ENCODE peak calls at places on chromosomes 11 and 22, in nine cellular contexts. One of them, this sample, is unnamed.

GRCh38 chr11:27514558-27514957 is 8.0 kb upstream of the LIN7C start:
- DNase-seq in dorsolateral prefrontal cortex: no peak
- DNase-seq in tibial artery: no peak
- DNase-seq in iris pigment epithelial cell: no peak
- DNase-seq in ACHN: no peak
- DNase-seq in choroid plexus epithelial cell: no peak
- DNase-seq in Caki2: no peak
- DNase-seq in SW480: no peak
- DNase-seq in ascending aorta: peak; percentile 82
- DNase-seq in this sample: no peak

GRCh38 chr22:38051900-38052862 is 5.0 kb upstream of the PICK1 start:
- DNase-seq in Caki2: peak; percentile 67
- DNase-seq in choroid plexus epithelial cell: peak; percentile 79
- DNase-seq in tibial artery: peak; percentile 83
- DNase-seq in SW480: peak; percentile 82
- DNase-seq in dorsolateral prefrontal cortex: peak; percentile 86
- DNase-seq in ascending aorta: peak; percentile 90
- DNase-seq in ACHN: peak; percentile 70
- DNase-seq in iris pigment epithelial cell: peak; percentile 61
- DNase-seq in this sample: peak; percentile 47

GRCh38 chr22:19554834-19555404 is 30.7 kb upstream of the CLDN5 start:
- DNase-seq in dorsolateral prefrontal cortex: no peak
- DNase-seq in ascending aorta: no peak
- DNase-seq in SW480: peak; percentile 35
- DNase-seq in ACHN: peak; percentile 32
- DNase-seq in Caki2: peak; percentile 72
- DNase-seq in choroid plexus epithelial cell: peak; percentile 55
- DNase-seq in iris pigment epithelial cell: peak; percentile 49
- DNase-seq in tibial artery: no peak
- DNase-seq in this sample: peak; percentile 16

GRCh38 chr11:44005076-44005800 is 42.5 kb upstream of the ACCSL start:
- DNase-seq in tibial artery: peak; percentile 62
- DNase-seq in iris pigment epithelial cell: no peak
- DNase-seq in SW480: no peak
- DNase-seq in Caki2: no peak
- DNase-seq in dorsolateral prefrontal cortex: no peak
- DNase-seq in choroid plexus epithelial cell: no peak
- DNase-seq in ascending aorta: peak; percentile 63
- DNase-seq in ACHN: no peak
- DNase-seq in this sample: no peak

GRCh38 chr11:69499216-69499945 is 17.9 kb downstream of the LINC01488 start:
- DNase-seq in Caki2: no peak
- DNase-seq in ACHN: no peak
- DNase-seq in SW480: peak; percentile 60
- DNase-seq in choroid plexus epithelial cell: peak; percentile 7
- DNase-seq in iris pigment epithelial cell: no peak
- DNase-seq in dorsolateral prefrontal cortex: no peak
- DNase-seq in tibial artery: no peak
- DNase-seq in ascending aorta: no peak
- DNase-seq in this sample: no peak

GRCh38 chr11:116869610-116870009 is 32.2 kb upstream of the APOA1 start:
- DNase-seq in ascending aorta: no peak
- DNase-seq in choroid plexus epithelial cell: no peak
- DNase-seq in dorsolateral prefrontal cortex: no peak
- DNase-seq in tibial artery: no peak
- DNase-seq in iris pigment epithelial cell: no peak
- DNase-seq in Caki2: no peak
- DNase-seq in ACHN: no peak
- DNase-seq in SW480: no peak
- DNase-seq in this sample: no peak

GRCh38 chr11:65927904-65928397 is 8.7 kb downstream of the DRAP1 start:
- DNase-seq in tibial artery: no peak
- DNase-seq in Caki2: no peak
- DNase-seq in choroid plexus epithelial cell: peak; percentile 35
- DNase-seq in ACHN: no peak
- DNase-seq in SW480: no peak
- DNase-seq in iris pigment epithelial cell: peak; percentile 31
- DNase-seq in ascending aorta: no peak
- DNase-seq in dorsolateral prefrontal cortex: no peak
- DNase-seq in this sample: no peak

GRCh38 chr11:124640660-124641059 is 18.0 kb downstream of the TBRG1 start:
- DNase-seq in dorsolateral prefrontal cortex: no peak
- DNase-seq in ACHN: no peak
- DNase-seq in SW480: no peak
- DNase-seq in Caki2: no peak
- DNase-seq in choroid plexus epithelial cell: no peak
- DNase-seq in ascending aorta: no peak
- DNase-seq in iris pigment epithelial cell: no peak
- DNase-seq in tibial artery: no peak
- DNase-seq in this sample: no peak

GRCh38 chr22:20483771-20484170 is 11.8 kb downstream of the KLHL22 start:
- DNase-seq in ACHN: no peak
- DNase-seq in dorsolateral prefrontal cortex: no peak
- DNase-seq in SW480: no peak
- DNase-seq in ascending aorta: no peak
- DNase-seq in choroid plexus epithelial cell: no peak
- DNase-seq in Caki2: no peak
- DNase-seq in iris pigment epithelial cell: no peak
- DNase-seq in tibial artery: no peak
- DNase-seq in this sample: no peak

GRCh38 chr11:72263363-72263762 is 19.4 kb upstream of the PHOX2A start:
- DNase-seq in dorsolateral prefrontal cortex: no peak
- DNase-seq in choroid plexus epithelial cell: peak; percentile 78
- DNase-seq in ascending aorta: no peak
- DNase-seq in SW480: no peak
- DNase-seq in tibial artery: no peak
- DNase-seq in ACHN: no peak
- DNase-seq in Caki2: peak; percentile 17
- DNase-seq in iris pigment epithelial cell: peak; percentile 90
- DNase-seq in this sample: peak; percentile 77

GRCh38 chr22:44444341-44445306 is 53.4 kb downstream of the RTL6 start:
- DNase-seq in iris pigment epithelial cell: no peak
- DNase-seq in choroid plexus epithelial cell: peak; percentile 5
- DNase-seq in dorsolateral prefrontal cortex: no peak
- DNase-seq in SW480: no peak
- DNase-seq in Caki2: no peak
- DNase-seq in tibial artery: peak; percentile 50
- DNase-seq in ascending aorta: peak; percentile 58
- DNase-seq in ACHN: no peak
- DNase-seq in this sample: no peak

GRCh38 chr22:19003518-19003917 is 67.4 kb upstream of the PRODH start:
- DNase-seq in SW480: no peak
- DNase-seq in Caki2: peak; percentile 39
- DNase-seq in ascending aorta: no peak
- DNase-seq in iris pigment epithelial cell: no peak
- DNase-seq in ACHN: no peak
- DNase-seq in tibial artery: no peak
- DNase-seq in choroid plexus epithelial cell: no peak
- DNase-seq in dorsolateral prefrontal cortex: no peak
- DNase-seq in this sample: no peak

GRCh38 chr11:57881647-57882046 is 120.0 kb downstream of the CTNND1 start:
- DNase-seq in ACHN: no peak
- DNase-seq in SW480: no peak
- DNase-seq in iris pigment epithelial cell: no peak
- DNase-seq in Caki2: no peak
- DNase-seq in ascending aorta: no peak
- DNase-seq in dorsolateral prefrontal cortex: no peak
- DNase-seq in choroid plexus epithelial cell: no peak
- DNase-seq in tibial artery: no peak
- DNase-seq in this sample: no peak

GRCh38 chr22:49577168-49578060 is 250.3 kb downstream of the BRD1 start:
- DNase-seq in Caki2: no peak
- DNase-seq in ascending aorta: peak; percentile 50
- DNase-seq in SW480: no peak
- DNase-seq in tibial artery: peak; percentile 38
- DNase-seq in choroid plexus epithelial cell: no peak
- DNase-seq in dorsolateral prefrontal cortex: no peak
- DNase-seq in ACHN: no peak
- DNase-seq in iris pigment epithelial cell: no peak
- DNase-seq in this sample: no peak

GRCh38 chr22:17477401-17477833 is 85.9 kb upstream of the SLC25A18 start:
- DNase-seq in SW480: no peak
- DNase-seq in ascending aorta: no peak
- DNase-seq in ACHN: no peak
- DNase-seq in tibial artery: no peak
- DNase-seq in Caki2: no peak
- DNase-seq in dorsolateral prefrontal cortex: no peak
- DNase-seq in iris pigment epithelial cell: no peak
- DNase-seq in choroid plexus epithelial cell: peak; percentile 40
- DNase-seq in this sample: no peak

GRCh38 chr11:113634940-113635575 is 71.0 kb downstream of the TMPRSS5 start:
- DNase-seq in choroid plexus epithelial cell: no peak
- DNase-seq in ACHN: no peak
- DNase-seq in dorsolateral prefrontal cortex: no peak
- DNase-seq in iris pigment epithelial cell: no peak
- DNase-seq in ascending aorta: no peak
- DNase-seq in tibial artery: no peak
- DNase-seq in Caki2: no peak
- DNase-seq in SW480: no peak
- DNase-seq in this sample: no peak

GRCh38 chr22:22099194-22099486 is 116.6 kb upstream of the TOP3B start:
- DNase-seq in tibial artery: no peak
- DNase-seq in choroid plexus epithelial cell: no peak
- DNase-seq in ACHN: no peak
- DNase-seq in iris pigment epithelial cell: no peak
- DNase-seq in SW480: no peak
- DNase-seq in Caki2: no peak
- DNase-seq in ascending aorta: no peak
- DNase-seq in dorsolateral prefrontal cortex: no peak
- DNase-seq in this sample: no peak

GRCh38 chr11:120630100-120630499 is 118.6 kb downstream of the GRIK4 start:
- DNase-seq in choroid plexus epithelial cell: no peak
- DNase-seq in ACHN: no peak
- DNase-seq in ascending aorta: no peak
- DNase-seq in dorsolateral prefrontal cortex: no peak
- DNase-seq in tibial artery: no peak
- DNase-seq in Caki2: no peak
- DNase-seq in SW480: no peak
- DNase-seq in iris pigment epithelial cell: no peak
- DNase-seq in this sample: no peak

GRCh38 chr11:44950036-44950624 is 553 bp downstream of the TP53I11 start:
- DNase-seq in choroid plexus epithelial cell: peak; percentile 21
- DNase-seq in tibial artery: peak; percentile 74
- DNase-seq in Caki2: no peak
- DNase-seq in ACHN: no peak
- DNase-seq in SW480: no peak
- DNase-seq in ascending aorta: no peak
- DNase-seq in dorsolateral prefrontal cortex: no peak
- DNase-seq in iris pigment epithelial cell: no peak
- DNase-seq in this sample: no peak

GRCh38 chr11:75565916-75566762 is 4.1 kb downstream of the SERPINH1 start:
- DNase-seq in tibial artery: no peak
- DNase-seq in SW480: no peak
- DNase-seq in ascending aorta: no peak
- DNase-seq in iris pigment epithelial cell: no peak
- DNase-seq in choroid plexus epithelial cell: peak; percentile 27
- DNase-seq in ACHN: no peak
- DNase-seq in Caki2: no peak
- DNase-seq in dorsolateral prefrontal cortex: no peak
- DNase-seq in this sample: no peak

GRCh38 chr11:64071849-64072248 is 36.1 kb downstream of the FLRT1 start:
- DNase-seq in dorsolateral prefrontal cortex: no peak
- DNase-seq in choroid plexus epithelial cell: no peak
- DNase-seq in ACHN: no peak
- DNase-seq in Caki2: no peak
- DNase-seq in tibial artery: no peak
- DNase-seq in iris pigment epithelial cell: no peak
- DNase-seq in ascending aorta: no peak
- DNase-seq in SW480: no peak
- DNase-seq in this sample: no peak

GRCh38 chr11:26045082-26045481 is 286.8 kb upstream of the ANO3 start:
- DNase-seq in Caki2: no peak
- DNase-seq in dorsolateral prefrontal cortex: no peak
- DNase-seq in tibial artery: no peak
- DNase-seq in iris pigment epithelial cell: peak; percentile 3
- DNase-seq in choroid plexus epithelial cell: no peak
- DNase-seq in SW480: no peak
- DNase-seq in ACHN: no peak
- DNase-seq in ascending aorta: no peak
- DNase-seq in this sample: no peak

GRCh38 chr11:67367014-67367835 is 6.2 kb downstream of the CLCF1 start:
- DNase-seq in SW480: no peak
- DNase-seq in tibial artery: no peak
- DNase-seq in iris pigment epithelial cell: no peak
- DNase-seq in ACHN: no peak
- DNase-seq in Caki2: no peak
- DNase-seq in choroid plexus epithelial cell: no peak
- DNase-seq in dorsolateral prefrontal cortex: no peak
- DNase-seq in ascending aorta: no peak
- DNase-seq in this sample: no peak

GRCh38 chr11:34309970-34310369 is 47.8 kb downstream of the ABTB2 start:
- DNase-seq in SW480: no peak
- DNase-seq in tibial artery: no peak
- DNase-seq in choroid plexus epithelial cell: no peak
- DNase-seq in iris pigment epithelial cell: no peak
- DNase-seq in Caki2: no peak
- DNase-seq in dorsolateral prefrontal cortex: no peak
- DNase-seq in ACHN: no peak
- DNase-seq in ascending aorta: no peak
- DNase-seq in this sample: no peak

GRCh38 chr11:34475656-34476055 is 36.9 kb downstream of the CAT start:
- DNase-seq in choroid plexus epithelial cell: no peak
- DNase-seq in ascending aorta: no peak
- DNase-seq in ACHN: no peak
- DNase-seq in tibial artery: no peak
- DNase-seq in dorsolateral prefrontal cortex: no peak
- DNase-seq in SW480: no peak
- DNase-seq in Caki2: no peak
- DNase-seq in iris pigment epithelial cell: no peak
- DNase-seq in this sample: no peak

GRCh38 chr22:25841775-25842174 is 99.8 kb downstream of the MYO18B start:
- DNase-seq in choroid plexus epithelial cell: no peak
- DNase-seq in iris pigment epithelial cell: no peak
- DNase-seq in dorsolateral prefrontal cortex: no peak
- DNase-seq in ascending aorta: no peak
- DNase-seq in ACHN: no peak
- DNase-seq in Caki2: no peak
- DNase-seq in tibial artery: no peak
- DNase-seq in SW480: no peak
- DNase-seq in this sample: no peak

GRCh38 chr22:38412435-38413084 is 42.4 kb downstream of the KCNJ4 start:
- DNase-seq in ACHN: no peak
- DNase-seq in Caki2: no peak
- DNase-seq in dorsolateral prefrontal cortex: no peak
- DNase-seq in iris pigment epithelial cell: no peak
- DNase-seq in tibial artery: peak; percentile 58
- DNase-seq in SW480: no peak
- DNase-seq in ascending aorta: no peak
- DNase-seq in choroid plexus epithelial cell: no peak
- DNase-seq in this sample: no peak

GRCh38 chr11:90468923-90469322 is 246.1 kb upstream of the CHORDC1 start:
- DNase-seq in Caki2: peak; percentile 33
- DNase-seq in ascending aorta: no peak
- DNase-seq in SW480: no peak
- DNase-seq in choroid plexus epithelial cell: peak; percentile 39
- DNase-seq in ACHN: peak; percentile 84
- DNase-seq in tibial artery: no peak
- DNase-seq in dorsolateral prefrontal cortex: no peak
- DNase-seq in iris pigment epithelial cell: peak; percentile 55
- DNase-seq in this sample: peak; percentile 67

GRCh38 chr22:27934069-27934468 is 15.0 kb upstream of the PITPNB start:
- DNase-seq in Caki2: no peak
- DNase-seq in tibial artery: no peak
- DNase-seq in SW480: no peak
- DNase-seq in iris pigment epithelial cell: no peak
- DNase-seq in choroid plexus epithelial cell: no peak
- DNase-seq in ascending aorta: no peak
- DNase-seq in ACHN: no peak
- DNase-seq in dorsolateral prefrontal cortex: no peak
- DNase-seq in this sample: no peak

GRCh38 chr11:746289-747175 is 732 bp upstream of the TALDO1 start:
- DNase-seq in Caki2: peak; percentile 58
- DNase-seq in ascending aorta: no peak
- DNase-seq in ACHN: no peak
- DNase-seq in SW480: peak; percentile 58
- DNase-seq in tibial artery: no peak
- DNase-seq in choroid plexus epithelial cell: peak; percentile 14
- DNase-seq in dorsolateral prefrontal cortex: no peak
- DNase-seq in iris pigment epithelial cell: peak; percentile 44
- DNase-seq in this sample: no peak

GRCh38 chr22:35174398-35174797 is 82.9 kb upstream of the HMGXB4 start:
- DNase-seq in ACHN: no peak
- DNase-seq in SW480: no peak
- DNase-seq in dorsolateral prefrontal cortex: no peak
- DNase-seq in tibial artery: no peak
- DNase-seq in ascending aorta: no peak
- DNase-seq in choroid plexus epithelial cell: no peak
- DNase-seq in Caki2: no peak
- DNase-seq in iris pigment epithelial cell: no peak
- DNase-seq in this sample: no peak